ENCODE peak calls at places on chromosomes 2 and 18, in seven cellular contexts. Y is foreskin fibroblast; J is brain microvascular endothelial cell; U is adrenal gland; S is CD8-positive, alpha-beta T cell; V is MM.1S; X is kidney epithelial cell. H is an unnamed sample.

GRCh38 chr2:215712850-215713230 is 277.0 kb upstream of the FN1 start:
- DNase-seq in S (no peak), X (no peak), J (no peak), V (no peak), U (no peak), Y (no peak), H (no peak)

GRCh38 chr2:118826093-118826492 is 21.4 kb downstream of the EN1 start:
- DNase-seq in S (no peak), Y (no peak), U (no peak), V (peak), X (no peak), J (no peak), H (no peak)

GRCh38 chr2:216696751-216697560 is 1.6 kb upstream of the IGFBP5 start:
- DNase-seq in J (peak), X (no peak), U (no peak), V (peak), Y (no peak), S (no peak), H (no peak)

GRCh38 chr2:224669449-224669848 is 46.7 kb downstream of the CCDC195 start:
- DNase-seq in V (no peak), U (no peak), X (no peak), Y (no peak), J (no peak), S (no peak), H (no peak)

GRCh38 chr2:158120102-158120501 is 18.4 kb downstream of the UPP2 start:
- DNase-seq in Y (no peak), X (no peak), V (peak), J (no peak), U (no peak), S (no peak), H (no peak)

GRCh38 chr2:37771600-37772088 is 100.2 kb upstream of the CDC42EP3 start:
- DNase-seq in J (peak), V (no peak), S (no peak), Y (no peak), X (no peak), U (no peak), H (no peak)

GRCh38 chr2:31248139-31248538 is 14.2 kb downstream of the EHD3 start:
- DNase-seq in Y (no peak), S (no peak), J (no peak), V (no peak), U (no peak), X (no peak), H (no peak)

GRCh38 chr2:192314800-192315481 is 120.2 kb upstream of the TMEFF2 start:
- DNase-seq in V (no peak), J (no peak), X (no peak), Y (no peak), S (no peak), U (no peak), H (no peak)

GRCh38 chr2:17573085-17573805 is 32.7 kb downstream of the VSNL1 start:
- DNase-seq in Y (no peak), S (no peak), J (no peak), X (no peak), V (no peak), U (no peak), H (no peak)

GRCh38 chr2:231800493-231801091 is 14.3 kb downstream of the COPS7B start:
- DNase-seq in X (no peak), U (peak), J (peak), S (peak), Y (no peak), V (peak), H (no peak)

GRCh38 chr18:8049147-8049546 is 482.0 kb downstream of the PTPRM start:
- DNase-seq in V (no peak), S (no peak), U (no peak), X (no peak), Y (no peak), J (no peak), H (no peak)

GRCh38 chr2:129753261-129753660 is 226.2 kb upstream of the RAB6C start:
- DNase-seq in S (no peak), Y (no peak), V (no peak), U (no peak), X (no peak), J (no peak), H (no peak)

GRCh38 chr2:70907130-70907756 is 28.5 kb upstream of the ATP6V1B1 start:
- DNase-seq in J (peak), S (no peak), Y (no peak), V (no peak), X (no peak), U (peak), H (no peak)

GRCh38 chr2:23359631-23360567 is 25.1 kb upstream of the KLHL29 start:
- DNase-seq in J (no peak), S (no peak), X (no peak), Y (no peak), V (no peak), U (no peak), H (no peak)

GRCh38 chr2:208311954-208312353 is 45.9 kb downstream of the PIKFYVE start:
- DNase-seq in V (no peak), X (no peak), Y (peak), J (peak), S (no peak), U (no peak), H (no peak)

GRCh38 chr2:65537651-65538385 is 105.4 kb upstream of the SPRED2 start:
- DNase-seq in U (no peak), Y (peak), V (no peak), J (peak), X (no peak), S (no peak), H (no peak)

GRCh38 chr2:171670655-171671054 is 16.6 kb upstream of the DYNC1I2 start:
- DNase-seq in V (no peak), X (no peak), U (no peak), S (no peak), Y (no peak), J (peak), H (no peak)

GRCh38 chr18:56124186-56124585 is 514.2 kb downstream of the TXNL1 start:
- DNase-seq in S (no peak), V (no peak), Y (peak), X (no peak), U (no peak), J (peak), H (peak)

GRCh38 chr2:236176417-236176816 is 8.2 kb upstream of the GBX2 start:
- DNase-seq in U (no peak), Y (peak), V (no peak), J (no peak), S (no peak), X (no peak), H (no peak)

GRCh38 chr2:227201806-227202205 is 37.4 kb downstream of the COL4A3 start:
- DNase-seq in Y (no peak), V (no peak), S (no peak), U (no peak), X (no peak), J (no peak), H (no peak)

GRCh38 chr2:98572676-98573075 is 35.6 kb downstream of the COA5 start:
- DNase-seq in S (no peak), J (no peak), Y (no peak), X (no peak), V (no peak), U (no peak), H (no peak)

GRCh38 chr2:216695401-216695821 is at the start of gene IGFBP5:
- DNase-seq in V (no peak), J (peak), X (no peak), Y (peak), S (no peak), U (peak), H (peak)

GRCh38 chr2:237614151-237614720 is 13.2 kb upstream of the LRRFIP1 start:
- DNase-seq in V (no peak), J (peak), Y (no peak), X (peak), S (no peak), U (no peak), H (peak)
- H3K4me3 ChIP-seq in V (no peak), J (no peak), Y (no peak), X (no peak), S (no peak), U (no peak), H (no peak)

DNA sequence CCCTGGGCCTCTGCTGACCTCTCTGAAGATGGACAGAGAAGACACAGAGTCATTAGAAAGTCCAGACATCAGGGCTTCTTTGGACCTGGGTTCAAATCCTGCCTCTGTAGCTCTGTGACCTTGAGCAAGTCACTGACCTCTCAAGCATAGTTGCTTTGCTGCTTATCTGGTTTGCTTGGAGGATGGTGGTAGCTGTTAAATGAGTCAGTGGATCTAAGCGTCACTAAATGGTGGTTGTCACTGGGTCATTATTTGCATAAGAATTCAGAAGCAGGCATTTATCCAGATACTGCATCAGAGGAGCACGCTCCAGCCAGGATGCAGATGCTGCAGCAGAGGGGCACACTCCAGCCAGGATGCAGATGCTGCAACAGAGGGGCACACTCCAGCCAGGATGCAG is 229.2 kb downstream of the GLI2 start:
- DNase-seq in U (no peak), J (peak), Y (peak), S (no peak), X (no peak), V (no peak), H (peak)
- TF ChIP-seq CTCF in U (no peak), J (no peak), Y (no peak), S (no peak), X (no peak), V (no peak), H (no peak)

GRCh38 chr2:85597241-85597640 is 1.7 kb downstream of the RNF181 start:
- DNase-seq in X (no peak), J (no peak), U (no peak), Y (no peak), S (no peak), V (no peak), H (no peak)
- H3K4me3 ChIP-seq in X (no peak), J (no peak), U (no peak), Y (no peak), S (no peak), V (no peak), H (no peak)

DNA sequence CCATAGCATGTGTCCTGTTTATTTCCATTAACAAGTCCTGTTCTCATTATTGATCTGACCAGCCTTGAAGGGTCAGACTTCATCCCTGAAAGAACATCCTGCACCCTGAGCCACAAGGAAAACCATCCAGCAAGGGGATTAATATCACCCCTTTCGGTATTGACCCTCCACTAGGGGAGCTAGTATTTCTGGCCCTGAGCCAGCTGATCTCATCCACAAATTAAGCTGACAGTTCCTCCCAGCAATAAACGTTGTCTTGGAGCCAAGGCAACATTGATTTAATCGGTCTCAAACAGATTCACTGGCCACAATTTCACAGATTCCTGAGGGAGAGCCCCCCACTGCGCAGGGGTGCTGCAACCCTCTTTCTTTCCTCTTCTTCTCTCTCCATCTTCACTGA is 353.1 kb upstream of the FANCL start:
- DNase-seq in X (no peak), J (peak), U (no peak), Y (no peak), V (no peak), S (no peak), H (no peak)
- TF ChIP-seq CTCF in X (peak), J (peak), U (no peak), Y (no peak), V (peak), S (no peak), H (peak)

GRCh38 chr2:19350678-19351401 is 7.6 kb downstream of the OSR1 start:
- DNase-seq in Y (no peak), V (no peak), S (no peak), J (no peak), U (no peak), X (no peak), H (no peak)
- H3K4me3 ChIP-seq in Y (no peak), V (peak), S (no peak), J (peak), U (no peak), X (no peak), H (peak)

GRCh38 chr2:199261936-199262335 is 195.8 kb downstream of the SATB2 start:
- DNase-seq in X (no peak), V (no peak), Y (no peak), S (no peak), J (no peak), U (no peak), H (peak)

GRCh38 chr2:199261221-199261620 is 196.5 kb downstream of the SATB2 start:
- DNase-seq in V (no peak), S (no peak), Y (peak), U (peak), J (peak), X (no peak), H (peak)

GRCh38 chr2:199259671-199260070 is 198.1 kb downstream of the SATB2 start:
- DNase-seq in Y (no peak), S (no peak), U (no peak), V (no peak), X (no peak), J (no peak), H (no peak)

DNA sequence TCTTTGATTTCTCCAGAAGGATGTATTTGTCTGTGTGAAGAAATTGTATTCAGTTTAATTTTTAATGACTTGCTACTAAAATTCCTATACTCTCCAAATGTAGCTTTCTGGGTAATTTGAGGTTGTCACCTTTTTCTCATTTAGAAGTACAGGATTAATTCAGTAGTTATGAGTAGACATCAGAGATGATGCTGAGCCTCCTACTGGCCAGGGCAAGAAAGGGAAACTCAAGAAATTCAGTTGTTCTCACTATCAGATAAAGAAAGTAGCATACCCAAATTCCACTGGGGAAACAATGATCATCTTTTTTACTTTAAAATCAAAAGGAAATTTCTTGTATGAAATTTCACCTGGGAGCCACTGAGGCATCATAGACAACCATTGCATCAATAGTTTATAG is 199.4 kb downstream of the SATB2 start:
- DNase-seq in S (no peak), Y (no peak), J (no peak), U (no peak), X (no peak), V (no peak), H (no peak)
- TF ChIP-seq CTCF in S (no peak), Y (peak), J (peak), U (no peak), X (peak), V (peak), H (peak)

DNA sequence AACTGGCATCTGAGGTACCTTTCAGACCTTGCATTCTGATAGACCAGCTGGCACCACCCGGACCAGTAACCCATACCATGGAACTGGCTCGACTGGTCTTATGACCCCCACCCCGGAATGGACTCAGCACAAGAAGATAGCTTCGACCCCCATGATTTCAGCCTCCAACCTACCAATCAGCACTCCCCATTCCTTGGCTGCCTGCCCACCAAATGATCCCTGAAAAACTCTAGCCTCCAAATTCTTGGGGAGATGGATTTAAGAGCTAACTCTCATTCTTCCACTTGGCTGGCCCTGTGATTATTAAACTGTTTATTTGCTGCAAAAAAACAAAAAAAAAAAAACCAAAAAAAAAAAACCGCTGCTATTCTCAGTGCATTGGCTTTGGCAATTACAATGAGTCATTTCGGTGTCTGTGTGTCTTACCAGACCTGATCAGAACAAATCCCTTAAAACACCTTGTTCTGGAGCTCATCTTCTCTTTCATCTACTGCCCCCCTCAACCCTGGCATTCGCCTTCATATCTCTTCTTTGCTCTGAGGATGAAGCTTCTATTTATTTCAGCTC is 60.1 kb upstream of the KIF5C start:
- DNase-seq in S (no peak), Y (no peak), V (no peak), U (peak), X (no peak), J (no peak), H (no peak)
- H3K4me3 ChIP-seq in S (no peak), Y (no peak), V (no peak), U (no peak), X (no peak), J (no peak), H (no peak)

GRCh38 chr2:61179701-61180639 is 18.0 kb downstream of the C2orf74 start:
- DNase-seq in V (no peak), Y (peak), S (no peak), X (no peak), U (peak), J (peak), H (peak)
- TF ChIP-seq CTCF in V (no peak), Y (no peak), S (no peak), X (no peak), U (no peak), J (no peak), H (no peak)

H was measured in astrocyte of the cerebellum.